ENCODE peak calls at places on chromosome 2, in five cellular contexts. One of them, this sample, is unnamed.

GRCh38 chr2:238242731-238243495 is 3.1 kb upstream of the HES6 start:
- DNase-seq in HEK293T: no peak
- DNase-seq in M059J: no peak
- DNase-seq in stimulated activated CD8-positive, alpha-beta memory T cell treated with anti-CD3 and anti-CD28 coated beads, Interleukin-7, amount 100 ng/mL, for 24 hours: no peak
- DNase-seq in neuronal stem cell: no peak
- DNase-seq in this sample: no peak

GRCh38 chr2:162422894-162423293 is 79.0 kb downstream of the GCA start:
- DNase-seq in HEK293T: no peak
- DNase-seq in stimulated activated CD8-positive, alpha-beta memory T cell treated with anti-CD3 and anti-CD28 coated beads, Interleukin-7, amount 100 ng/mL, for 24 hours: no peak
- DNase-seq in M059J: peak; percentile 32
- DNase-seq in neuronal stem cell: no peak
- DNase-seq in this sample: no peak

GRCh38 chr2:9179572-9180201 is 26.9 kb upstream of the ASAP2 start:
- DNase-seq in HEK293T: no peak
- DNase-seq in M059J: peak; percentile 88
- DNase-seq in stimulated activated CD8-positive, alpha-beta memory T cell treated with anti-CD3 and anti-CD28 coated beads, Interleukin-7, amount 100 ng/mL, for 24 hours: no peak
- DNase-seq in neuronal stem cell: no peak
- DNase-seq in this sample: no peak

GRCh38 chr2:58569460-58570185 is 328.5 kb upstream of the FANCL start:
- DNase-seq in stimulated activated CD8-positive, alpha-beta memory T cell treated with anti-CD3 and anti-CD28 coated beads, Interleukin-7, amount 100 ng/mL, for 24 hours: no peak
- DNase-seq in neuronal stem cell: no peak
- DNase-seq in M059J: peak; percentile 50
- DNase-seq in HEK293T: no peak
- DNase-seq in this sample: no peak

GRCh38 chr2:163374282-163374681 is 361.5 kb downstream of the FIGN start:
- DNase-seq in M059J: no peak
- DNase-seq in neuronal stem cell: no peak
- DNase-seq in stimulated activated CD8-positive, alpha-beta memory T cell treated with anti-CD3 and anti-CD28 coated beads, Interleukin-7, amount 100 ng/mL, for 24 hours: no peak
- DNase-seq in HEK293T: no peak
- DNase-seq in this sample: no peak

GRCh38 chr2:73085691-73086090 is 14.2 kb upstream of the SFXN5 start:
- DNase-seq in M059J: peak; percentile 67
- DNase-seq in neuronal stem cell: peak; percentile 77
- DNase-seq in HEK293T: peak; percentile 75
- DNase-seq in stimulated activated CD8-positive, alpha-beta memory T cell treated with anti-CD3 and anti-CD28 coated beads, Interleukin-7, amount 100 ng/mL, for 24 hours: peak; percentile 75
- DNase-seq in this sample: peak; percentile 67

GRCh38 chr2:216880509-216881184 is 20.8 kb upstream of the TNP1 start:
- DNase-seq in neuronal stem cell: no peak
- DNase-seq in M059J: peak; percentile 55
- DNase-seq in HEK293T: no peak
- DNase-seq in stimulated activated CD8-positive, alpha-beta memory T cell treated with anti-CD3 and anti-CD28 coated beads, Interleukin-7, amount 100 ng/mL, for 24 hours: no peak
- DNase-seq in this sample: no peak

GRCh38 chr2:107107351-107107750 is 221.4 kb upstream of the ST6GAL2 start:
- DNase-seq in stimulated activated CD8-positive, alpha-beta memory T cell treated with anti-CD3 and anti-CD28 coated beads, Interleukin-7, amount 100 ng/mL, for 24 hours: no peak
- DNase-seq in neuronal stem cell: no peak
- DNase-seq in M059J: no peak
- DNase-seq in HEK293T: no peak
- DNase-seq in this sample: no peak

This sample was measured in NT2/D1.